ENCODE peak calls at places on chromosomes 6 and 20, in four cellular contexts. J is neuronal stem cell, T is H9, Z is mesenchymal stem cell. X is an unnamed sample.

GRCh38 chr20:46797201-46797600 is 87.8 kb downstream of the SLC2A10 start:
- DNase-seq in T (no peak), Z (no peak), J (no peak), X (no peak)

GRCh38 chr6:33886673-33887144 is 82.9 kb upstream of the MLN start:
- DNase-seq in J (no peak), Z (peak; percentile 81), T (no peak), X (peak; percentile 41)

GRCh38 chr20:62816031-62816878 is 595 bp upstream of the COL9A3 start:
- DNase-seq in Z (peak; percentile 50), J (peak; percentile 74), T (peak; percentile 92), X (peak; percentile 17)

GRCh38 chr6:82408952-82409421 is 45.4 kb downstream of the TPBG start:
- DNase-seq in Z (peak; percentile 77), T (no peak), J (no peak), X (peak; percentile 88)

GRCh38 chr20:61764471-61765020 is 301.1 kb downstream of the TAF4 start:
- DNase-seq in T (no peak), J (no peak), Z (no peak), X (no peak)

GRCh38 chr6:169851641-169852503 is 100.5 kb downstream of the ERMARD start:
- DNase-seq in J (no peak), T (no peak), Z (peak; percentile 45), X (no peak)

GRCh38 chr6:36829919-36830544 is 9.2 kb downstream of the CPNE5 start:
- DNase-seq in J (no peak), T (no peak), Z (no peak), X (peak; percentile 22)

GRCh38 chr6:18990313-18990978 is 603.3 kb downstream of the RNF144B start:
- DNase-seq in Z (peak; percentile 16), T (peak; percentile 91), J (peak; percentile 74), X (peak; percentile 20)

GRCh38 chr20:2006452-2007381 is 12.9 kb upstream of the PDYN start:
- DNase-seq in J (peak; percentile 61), T (peak; percentile 58), Z (peak; percentile 43), X (peak; percentile 30)

GRCh38 chr6:73548458-73549446 is 27.9 kb upstream of the EEF1A1 start:
- DNase-seq in J (no peak), Z (no peak), T (no peak), X (no peak)

GRCh38 chr20:16069416-16070010 is 503.7 kb downstream of the KIF16B start:
- DNase-seq in Z (no peak), T (no peak), J (no peak), X (no peak)

GRCh38 chr20:20448891-20449290 is 81.0 kb downstream of the INSM1 start:
- DNase-seq in Z (no peak), J (no peak), T (no peak), X (no peak)

GRCh38 chr20:6299451-6299850 is 176.6 kb upstream of the FERMT1 start:
- DNase-seq in Z (peak; percentile 28), J (no peak), T (no peak), X (no peak)

GRCh38 chr6:93849857-93850256 is 430.5 kb upstream of the EPHA7 start:
- DNase-seq in T (no peak), Z (peak; percentile 50), J (no peak), X (no peak)

GRCh38 chr20:24206995-24207394 is 218.4 kb upstream of the GGTLC1 start:
- DNase-seq in J (no peak), Z (no peak), T (no peak), X (no peak)

GRCh38 chr20:24018796-24019195 is 30.2 kb upstream of the GGTLC1 start:
- DNase-seq in Z (no peak), T (no peak), J (no peak), X (no peak)

GRCh38 chr6:15754706-15755079 is 91.9 kb upstream of the DTNBP1 start:
- DNase-seq in T (no peak), Z (no peak), J (no peak), X (no peak)

GRCh38 chr6:37547564-37548061 is 47.9 kb upstream of the CCDC167 start:
- DNase-seq in T (no peak), J (no peak), Z (no peak), X (peak; percentile 71)

GRCh38 chr6:145529582-145529981 is 205.7 kb downstream of the EPM2A start:
- DNase-seq in T (no peak), Z (no peak), J (no peak), X (no peak)

GRCh38 chr6:125201961-125202729 is 48.6 kb downstream of the TPD52L1 start:
- DNase-seq in J (no peak), Z (peak; percentile 90), T (no peak), X (peak; percentile 94)

GRCh38 chr6:122956376-122956775 is 39.7 kb upstream of the CLVS2 start:
- DNase-seq in Z (no peak), J (no peak), T (peak; percentile 34), X (no peak)

GRCh38 chr6:90216081-90216977 is 80.3 kb downstream of the BACH2 start:
- DNase-seq in Z (peak; percentile 82), T (peak; percentile 49), J (peak; percentile 37), X (peak; percentile 35)

GRCh38 chr6:3356824-3357420 is 98.2 kb downstream of the PSMG4 start:
- DNase-seq in Z (no peak), J (no peak), T (no peak), X (no peak)

GRCh38 chr20:6489361-6490154 is 277.9 kb upstream of the BMP2 start:
- DNase-seq in Z (peak; percentile 95), T (no peak), J (no peak), X (no peak)

GRCh38 chr6:168462454-168462853 is 21.5 kb downstream of the SMOC2 start:
- DNase-seq in T (no peak), Z (no peak), J (no peak), X (no peak)

GRCh38 chr6:117547688-117548621 is 54.4 kb downstream of the GOPC start:
- DNase-seq in J (no peak), Z (peak; percentile 69), T (peak; percentile 56), X (peak; percentile 54)

GRCh38 chr6:11189865-11190624 is 42.4 kb downstream of the NEDD9 start:
- DNase-seq in T (no peak), J (no peak), Z (no peak), X (no peak)

GRCh38 chr6:10479939-10480700 is 41.0 kb upstream of the GCNT2 start:
- DNase-seq in T (no peak), J (no peak), Z (no peak), X (no peak)

GRCh38 chr6:7911345-7911725 is 747 bp upstream of the TXNDC5 start:
- DNase-seq in J (no peak), T (no peak), Z (no peak), X (no peak)

GRCh38 chr20:62603021-62603906 is 39.0 kb upstream of the SLCO4A1 start:
- DNase-seq in J (no peak), T (no peak), Z (no peak), X (peak; percentile 47)

GRCh38 chr6:139766796-139767195 is 392.3 kb upstream of the CITED2 start:
- DNase-seq in J (no peak), Z (no peak), T (no peak), X (no peak)

GRCh38 chr20:1375515-1375914 is 17.3 kb downstream of the FKBP1A start:
- DNase-seq in Z (peak; percentile 85), J (no peak), T (no peak), X (peak; percentile 93)

GRCh38 chr6:142545147-142545546 is 243.3 kb downstream of the ADGRG6 start:
- DNase-seq in T (no peak), Z (no peak), J (no peak), X (no peak)

GRCh38 chr6:111076024-111076680 is 11.2 kb upstream of the SLC16A10 start:
- DNase-seq in J (no peak), Z (no peak), T (no peak), X (no peak)

GRCh38 chr6:128443553-128443952 is 76.8 kb downstream of the PTPRK start:
- DNase-seq in J (no peak), Z (no peak), T (no peak), X (peak; percentile 43)

GRCh38 chr6:143578054-143578453 is 66.5 kb upstream of the FUCA2 start:
- DNase-seq in Z (no peak), J (no peak), T (no peak), X (no peak)
- H4K91ac ChIP-seq in Z (no peak overlapping the region), J (no peak overlapping the region), T (no peak overlapping the region), X (no peak overlapping the region)

GRCh38 chr20:32582659-32583580 is 2.2 kb downstream of the NOL4L start:
- DNase-seq in Z (peak; percentile 39), J (peak; percentile 67), T (no peak), X (no peak)
- H4K91ac ChIP-seq in Z (peak overlapping the region; percentile 68), J (peak overlapping the region; percentile 34), T (no peak overlapping the region), X (no peak overlapping the region)

DNA sequence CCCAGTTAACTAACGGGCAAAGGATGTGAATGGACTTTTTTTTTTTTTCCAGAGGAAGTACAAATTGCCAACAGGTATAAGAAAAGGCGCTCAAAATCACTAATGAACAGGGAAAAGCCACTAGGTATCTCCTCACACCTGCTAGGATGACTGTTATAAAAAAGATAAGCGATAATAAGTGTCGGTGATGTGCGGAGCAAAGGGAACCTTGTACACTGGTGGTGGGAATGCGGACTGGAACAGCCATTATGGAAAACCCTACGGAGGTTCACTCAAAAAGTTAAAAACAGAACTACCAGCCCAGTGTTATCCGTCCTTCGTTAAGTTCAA is 787 bp upstream of the RAB32 start:
- DNase-seq in T (no peak), J (no peak), Z (no peak), X (peak; percentile 9)
- H4K91ac ChIP-seq in T (no peak overlapping the region), J (no peak overlapping the region), Z (peak overlapping the region; percentile 6), X (no peak overlapping the region)

GRCh38 chr6:30647039-30647801 is at the start of gene C6orf136:
- DNase-seq in J (peak; percentile 89), T (peak; percentile 94), Z (peak; percentile 92), X (peak; percentile 91)
- H4K91ac ChIP-seq in J (peak within 1 kb of the TSS; percentile 97), T (no peak within 1 kb of the TSS), Z (peak within 1 kb of the TSS; percentile 80), X (peak within 1 kb of the TSS; percentile 68)

GRCh38 chr6:14642106-14642505 is 524.5 kb downstream of the CD83 start:
- DNase-seq in T (no peak), J (no peak), Z (no peak), X (no peak)

GRCh38 chr6:14641401-14641800 is 523.8 kb downstream of the CD83 start:
- DNase-seq in T (no peak), Z (no peak), J (no peak), X (no peak)

GRCh38 chr6:14638932-14639875 is 521.6 kb downstream of the CD83 start:
- DNase-seq in J (peak; percentile 33), T (no peak), Z (peak; percentile 68), X (peak; percentile 60)

GRCh38 chr6:14639983-14640599 is 522.5 kb downstream of the CD83 start:
- DNase-seq in J (no peak), T (peak; percentile 81), Z (no peak), X (peak; percentile 45)

GRCh38 chr6:14640631-14641030 is 523.1 kb downstream of the CD83 start:
- DNase-seq in Z (no peak), J (no peak), T (no peak), X (no peak)
- H4K91ac ChIP-seq in Z (no peak overlapping the region), J (no peak overlapping the region), T (no peak overlapping the region), X (no peak overlapping the region)

DNA sequence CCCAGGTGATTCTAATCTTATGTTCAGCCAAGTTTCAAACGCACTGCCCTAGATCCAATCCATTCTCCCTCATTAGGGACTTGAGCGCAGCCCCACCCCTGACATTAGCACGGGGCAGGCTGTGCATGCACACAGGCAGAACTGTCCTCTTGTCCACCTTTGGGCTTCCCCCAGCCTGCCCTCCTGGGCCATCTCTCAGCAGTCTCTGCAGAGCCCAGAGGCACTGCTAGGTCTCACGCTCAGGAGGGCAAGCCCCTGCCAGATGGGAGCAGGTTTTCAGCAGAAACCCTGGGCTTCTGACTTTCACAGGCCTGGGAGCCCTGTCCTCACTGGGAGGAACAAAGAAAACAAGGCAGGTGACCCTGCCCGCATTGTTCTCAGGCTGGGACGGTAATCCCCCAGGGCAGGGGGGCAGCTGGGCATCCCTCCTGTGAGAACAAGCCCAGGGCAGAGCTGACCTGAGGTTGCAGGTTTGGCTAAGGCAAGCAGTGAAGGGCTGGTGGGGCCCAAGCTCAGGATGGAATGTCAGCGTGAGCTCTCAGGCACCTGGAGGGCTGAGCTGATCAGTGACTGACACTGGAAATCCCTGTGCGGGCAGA is 24.5 kb downstream of the KCNK5 start:
- DNase-seq in T (peak; percentile 85), J (peak; percentile 27), Z (no peak), X (no peak)
- H4K91ac ChIP-seq in T (peak overlapping the region; percentile 20), J (no peak overlapping the region), Z (no peak overlapping the region), X (no peak overlapping the region)

X was measured in IMR-90.